ENCODE peak calls at places on chromosomes 7 and 10, in eight cellular contexts. U is PC-3, T is OCI-LY7, K is neural progenitor cell, B is MM.1S, H is HCT116, V is SK-N-SH, M is GM23338. I is an unnamed sample.

GRCh38 chr7:4784799-4785198 is 9.4 kb downstream of the AP5Z1 start:
- DNase-seq in U (no peak), T (no peak), K (no peak), B (no peak), H (no peak), V (no peak), M (no peak), I (no peak)

GRCh38 chr7:118152149-118152548 is 31.8 kb upstream of the LSM8 start:
- DNase-seq in U (no peak), T (no peak), K (no peak), B (no peak), H (no peak), V (no peak), M (peak; percentile 44), I (no peak)

GRCh38 chr10:6543431-6544005 is 36.6 kb downstream of the PRKCQ start:
- DNase-seq in U (no peak), T (peak; percentile 29), K (no peak), B (peak; percentile 62), H (no peak), V (no peak), M (no peak), I (no peak)

GRCh38 chr7:27958933-27959548 is 219.1 kb downstream of the TAX1BP1 start:
- DNase-seq in U (no peak), T (no peak), K (no peak), B (no peak), H (no peak), V (no peak), M (no peak), I (no peak)

GRCh38 chr10:124306922-124307371 is 111.8 kb downstream of the OAT start:
- DNase-seq in U (peak; percentile 2), T (no peak), K (no peak), B (no peak), H (no peak), V (no peak), M (no peak), I (no peak)

GRCh38 chr7:787332-788240 is 44.7 kb upstream of the SUN1 start:
- DNase-seq in U (no peak), T (no peak), K (no peak), B (no peak), H (no peak), V (no peak), M (peak; percentile 30), I (no peak)

GRCh38 chr10:129038490-129039011 is 428.5 kb upstream of the MGMT start:
- DNase-seq in U (no peak), T (no peak), K (no peak), B (no peak), H (no peak), V (no peak), M (no peak), I (no peak)

GRCh38 chr10:118723467-118723866 is 31.3 kb downstream of the CACUL1 start:
- DNase-seq in U (no peak), T (no peak), K (no peak), B (no peak), H (no peak), V (no peak), M (no peak), I (no peak)

GRCh38 chr10:63702107-63702506 is 180.9 kb downstream of the REEP3 start:
- DNase-seq in U (no peak), T (no peak), K (no peak), B (no peak), H (no peak), V (no peak), M (no peak), I (no peak)

GRCh38 chr7:19122018-19122588 is 4.7 kb upstream of the TWIST1 start:
- DNase-seq in U (peak; percentile 74), T (peak; percentile 1), K (peak; percentile 69), B (peak; percentile 50), H (peak; percentile 37), V (peak; percentile 54), M (peak; percentile 75), I (no peak)

GRCh38 chr7:2001601-2002442 is 230.9 kb downstream of the MAD1L1 start:
- DNase-seq in U (no peak), T (no peak), K (no peak), B (no peak), H (no peak), V (no peak), M (no peak), I (no peak)

GRCh38 chr10:94803307-94803706 is 40.8 kb downstream of the CYP2C19 start:
- DNase-seq in U (no peak), T (no peak), K (peak; percentile 73), B (no peak), H (no peak), V (no peak), M (peak; percentile 21), I (no peak)

GRCh38 chr10:58475322-58476277 is 37.1 kb upstream of the BICC1 start:
- DNase-seq in U (peak; percentile 43), T (no peak), K (no peak), B (peak; percentile 43), H (no peak), V (no peak), M (no peak), I (no peak)

GRCh38 chr10:35735412-35735811 is 93.3 kb upstream of the FZD8 start:
- DNase-seq in U (peak; percentile 64), T (no peak), K (no peak), B (no peak), H (no peak), V (no peak), M (no peak), I (no peak)

GRCh38 chr7:131235489-131236317 is 92.0 kb upstream of the MKLN1 start:
- DNase-seq in U (peak; percentile 93), T (no peak), K (no peak), B (no peak), H (peak; percentile 74), V (peak; percentile 79), M (no peak), I (peak; percentile 18)

GRCh38 chr10:49322371-49323170 is 23.6 kb downstream of the C10orf71 start:
- DNase-seq in U (no peak), T (no peak), K (no peak), B (no peak), H (no peak), V (no peak), M (no peak), I (no peak)
- H3K27ac ChIP-seq in U (no peak overlapping the region), T (no peak overlapping the region), K (no peak overlapping the region), B (no peak overlapping the region), H (no peak overlapping the region), V (no peak overlapping the region), M (no peak overlapping the region), I (no peak overlapping the region)

GRCh38 chr10:68074404-68074774 is 694 bp downstream of the HERC4 start:
- DNase-seq in U (no peak), T (no peak), K (no peak), B (no peak), H (no peak), V (no peak), M (no peak), I (no peak)

GRCh38 chr10:68079434-68079833 is 4.4 kb upstream of the HERC4 start:
- DNase-seq in U (no peak), T (no peak), K (no peak), B (no peak), H (no peak), V (no peak), M (no peak), I (no peak)

GRCh38 chr10:68075550-68076004 is 494 bp upstream of the HERC4 start:
- DNase-seq in U (no peak), T (peak; percentile 20), K (no peak), B (no peak), H (no peak), V (no peak), M (no peak), I (no peak)

GRCh38 chr10:68074775-68075549 is at the start of gene HERC4:
- DNase-seq in U (peak; percentile 97), T (peak; percentile 91), K (peak; percentile 96), B (peak; percentile 85), H (peak; percentile 79), V (peak; percentile 99), M (peak; percentile 94), I (peak; percentile 97)

GRCh38 chr10:68077026-68077425 is 1.9 kb upstream of the HERC4 start:
- DNase-seq in U (no peak), T (no peak), K (no peak), B (no peak), H (no peak), V (no peak), M (no peak), I (no peak)
- TF ChIP-seq EZH2phosphoT487 in U (no peak), T (no peak), K (no peak), B (no peak), H (no peak), V (no peak), M (no peak), I (no peak)

GRCh38 chr10:89221919-89222318 is 14.8 kb upstream of the CH25H start:
- DNase-seq in U (no peak), T (no peak), K (no peak), B (no peak), H (no peak), V (no peak), M (no peak), I (no peak)

GRCh38 chr10:89219512-89220218 is 12.5 kb upstream of the CH25H start:
- DNase-seq in U (no peak), T (no peak), K (no peak), B (no peak), H (no peak), V (no peak), M (no peak), I (no peak)

GRCh38 chr10:89228962-89229361 is 21.8 kb upstream of the CH25H start:
- DNase-seq in U (no peak), T (no peak), K (no peak), B (no peak), H (no peak), V (no peak), M (no peak), I (no peak)

GRCh38 chr10:89228136-89228535 is 21.0 kb upstream of the CH25H start:
- DNase-seq in U (no peak), T (no peak), K (no peak), B (no peak), H (no peak), V (no peak), M (no peak), I (no peak)

DNA sequence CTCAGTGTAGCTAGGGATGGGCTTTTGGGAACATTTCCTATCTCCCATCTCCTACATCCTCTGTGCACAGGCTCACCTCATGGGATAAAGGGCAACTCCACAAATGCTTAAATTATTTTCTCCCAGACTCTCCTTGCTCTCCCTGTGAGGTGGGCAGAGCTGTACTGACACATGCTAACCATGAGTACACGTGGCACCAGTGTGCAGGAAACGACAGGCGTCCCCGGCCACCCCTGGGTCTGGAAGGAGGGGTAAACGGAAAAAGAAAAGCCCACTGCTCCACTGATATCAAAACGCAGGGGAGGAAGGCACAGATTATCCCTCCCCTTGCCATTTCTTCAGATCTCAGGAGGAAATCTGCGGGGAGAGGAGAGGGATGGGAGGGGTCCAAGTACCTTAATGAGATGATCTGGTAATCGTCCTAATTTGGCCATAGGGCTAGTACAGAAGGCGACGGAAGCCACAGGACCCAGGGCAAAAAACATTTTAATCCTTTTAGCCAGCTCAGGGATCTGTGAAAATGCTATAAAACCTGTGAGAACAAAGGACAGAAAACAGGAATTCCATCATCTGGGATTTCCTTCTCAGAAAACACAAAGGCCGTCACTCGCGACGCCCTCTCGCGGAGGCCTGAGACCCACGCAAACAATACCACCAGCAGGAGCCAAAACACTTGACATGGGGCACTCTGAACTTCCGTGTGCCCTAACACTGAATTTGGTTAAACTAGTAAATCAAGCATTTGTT is 17.8 kb upstream of the CH25H start:
- DNase-seq in U (no peak), T (no peak), K (peak; percentile 77), B (no peak), H (no peak), V (no peak), M (no peak), I (peak; percentile 30)
- TF ChIP-seq CTCF in U (no peak), T (no peak), K (peak; percentile 44), B (no peak), H (no peak), V (no peak), M (peak; percentile 27), I (peak; percentile 40)

GRCh38 chr7:20338285-20338684 is 7.6 kb downstream of the ITGB8 start:
- DNase-seq in U (no peak), T (no peak), K (no peak), B (no peak), H (no peak), V (no peak), M (no peak), I (no peak)
- H3K27ac ChIP-seq in U (no peak overlapping the region), T (no peak overlapping the region), K (no peak overlapping the region), B (no peak overlapping the region), H (no peak overlapping the region), V (no peak overlapping the region), M (no peak overlapping the region), I (no peak overlapping the region)